ENCODE peak calls at places on chromosome 11, in four cellular contexts. E is A549, H is K562, Z is HepG2. V is an unnamed sample.

GRCh38 chr11:66454253-66454652 is 12.5 kb upstream of the PELI3 start:
- DNase-seq in E (no peak), H (no peak), Z (no peak), V (no peak)

GRCh38 chr11:45468265-45468856 is 182.2 kb upstream of the SYT13 start:
- DNase-seq in E (no peak), H (peak), Z (no peak), V (no peak)

GRCh38 chr11:11558352-11558751 is 63.5 kb downstream of the GALNT18 start:
- DNase-seq in E (no peak), H (no peak), Z (no peak), V (no peak)

GRCh38 chr11:104490182-104490581 is 326.2 kb upstream of the PDGFD start:
- DNase-seq in E (no peak), H (no peak), Z (no peak), V (no peak)

GRCh38 chr11:116812109-116812508 is 11.0 kb downstream of the APOA4 start:
- DNase-seq in E (no peak), H (no peak), Z (no peak), V (no peak)

GRCh38 chr11:17439316-17439782 is 37.3 kb downstream of the ABCC8 start:
- DNase-seq in E (peak), H (no peak), Z (peak), V (no peak)

GRCh38 chr11:1047576-1048156 is 11.1 kb upstream of the MUC6 start:
- DNase-seq in E (no peak), H (no peak), Z (no peak), V (no peak)

GRCh38 chr11:102254047-102254446 is 63.2 kb upstream of the BIRC3 start:
- DNase-seq in E (peak), H (peak), Z (no peak), V (peak)

GRCh38 chr11:91366816-91367215 is 857.8 kb upstream of the FAT3 start:
- DNase-seq in E (no peak), H (no peak), Z (no peak), V (no peak)

GRCh38 chr11:115918579-115918978 is 414.4 kb upstream of the CADM1 start:
- DNase-seq in E (no peak), H (no peak), Z (no peak), V (no peak)

GRCh38 chr11:69836401-69836800 is 17.2 kb upstream of the FGF3 start:
- DNase-seq in E (no peak), H (no peak), Z (no peak), V (no peak)

GRCh38 chr11:1073851-1074243 is 827 bp upstream of the MUC2 start:
- DNase-seq in E (no peak), H (no peak), Z (no peak), V (peak)

GRCh38 chr11:6576471-6577373 is 26.7 kb downstream of the RRP8 start:
- DNase-seq in E (no peak), H (no peak), Z (no peak), V (no peak)

GRCh38 chr11:133818302-133818701 is 27.0 kb downstream of the SPATA19 start:
- DNase-seq in E (no peak), H (no peak), Z (no peak), V (no peak)

GRCh38 chr11:5620606-5621521 is 3.9 kb upstream of the TRIM34 start:
- DNase-seq in E (peak), H (peak), Z (peak), V (no peak)

GRCh38 chr11:75311858-75312288 is 39.6 kb downstream of the ARRB1 start:
- DNase-seq in E (no peak), H (no peak), Z (no peak), V (no peak)

GRCh38 chr11:15176646-15177163 is 62.0 kb downstream of the INSC start:
- DNase-seq in E (no peak), H (no peak), Z (no peak), V (no peak)

DNA sequence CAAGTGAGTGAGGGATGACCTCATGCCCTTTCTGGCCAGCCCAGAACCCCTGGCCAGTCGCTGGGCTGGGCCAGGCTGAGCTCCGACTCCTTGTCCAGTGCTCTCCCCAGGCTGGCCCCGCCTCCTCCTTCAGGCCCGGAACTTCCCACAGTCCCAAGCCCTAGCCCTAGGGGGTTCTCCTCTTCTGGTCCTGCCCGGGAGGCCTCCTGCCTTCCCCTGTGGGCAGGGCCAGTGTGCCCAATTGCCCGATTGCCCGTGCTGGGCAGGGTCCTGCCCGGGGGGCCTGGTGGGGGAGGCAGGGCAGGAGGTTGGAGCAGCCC is 4.2 kb downstream of the TCIRG1 start:
- DNase-seq in E (no peak), H (peak), Z (no peak), V (no peak)
- TF ChIP-seq NR3C1 in E (no peak), H (no peak), Z (no peak), V (no peak)

GRCh38 chr11:61964941-61965282 is 2.5 kb downstream of the FTH1 start:
- DNase-seq in E (no peak), H (no peak), Z (no peak), V (no peak)

GRCh38 chr11:61961570-61962212 is 5.7 kb downstream of the FTH1 start:
- DNase-seq in E (peak), H (peak), Z (peak), V (no peak)

GRCh38 chr11:61963016-61963281 is 4.5 kb downstream of the FTH1 start:
- DNase-seq in E (no peak), H (peak), Z (no peak), V (no peak)

GRCh38 chr11:61962213-61963015 is 5.0 kb downstream of the FTH1 start:
- DNase-seq in E (peak), H (no peak), Z (no peak), V (no peak)

DNA sequence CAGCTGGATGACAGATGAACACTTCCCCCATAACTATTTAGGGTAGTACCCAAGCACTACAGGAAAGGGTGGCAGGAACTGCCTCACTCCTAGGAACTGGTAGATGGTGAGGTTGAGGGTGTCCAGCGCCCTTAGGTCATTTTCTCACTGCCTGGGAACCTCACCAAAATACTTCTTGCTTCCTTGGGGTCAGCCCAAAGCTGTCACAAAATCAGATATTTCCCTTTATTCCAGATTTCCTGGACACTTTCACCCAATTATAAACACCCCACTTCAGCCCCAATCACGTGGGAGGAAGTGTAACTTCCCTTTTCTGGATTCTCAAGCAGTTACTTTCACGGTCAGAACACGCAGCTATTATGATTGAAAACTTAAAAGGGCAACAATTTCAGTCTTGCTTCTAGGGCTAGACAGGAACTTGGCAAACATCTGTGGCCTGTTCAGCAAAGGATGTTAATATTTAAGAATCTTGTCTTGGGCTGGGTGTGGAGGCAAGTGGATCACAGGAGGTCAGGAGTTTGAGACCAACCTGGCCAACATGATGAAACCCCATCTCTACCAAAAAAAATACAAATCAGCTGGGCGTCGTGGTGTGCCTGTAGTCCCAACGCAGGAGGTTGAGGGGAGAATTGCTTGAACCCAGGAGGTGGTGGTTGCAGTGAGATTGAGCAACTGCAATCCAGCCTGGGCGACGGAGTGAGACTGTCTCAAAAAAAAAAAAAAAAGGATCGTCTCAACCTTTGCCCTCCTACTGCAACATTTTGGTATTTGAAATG is 4.0 kb downstream of the FTH1 start:
- DNase-seq in E (peak), H (peak), Z (no peak), V (no peak)
- TF ChIP-seq NR3C1 in E (no peak), H (no peak), Z (no peak), V (no peak)

GRCh38 chr11:4022669-4023068 is 71.9 kb upstream of the RRM1 start:
- DNase-seq in E (no peak), H (no peak), Z (no peak), V (no peak)

GRCh38 chr11:4026389-4026788 is 68.2 kb upstream of the RRM1 start:
- DNase-seq in E (no peak), H (no peak), Z (no peak), V (no peak)

GRCh38 chr11:4025957-4026324 is 68.7 kb upstream of the RRM1 start:
- DNase-seq in E (no peak), H (no peak), Z (no peak), V (no peak)

GRCh38 chr11:4027746-4028145 is 66.9 kb upstream of the RRM1 start:
- DNase-seq in E (no peak), H (no peak), Z (no peak), V (no peak)

GRCh38 chr11:4025248-4025956 is 69.2 kb upstream of the RRM1 start:
- DNase-seq in E (no peak), H (no peak), Z (no peak), V (no peak)
- TF ChIP-seq NR3C1 in E (no peak), H (no peak), Z (no peak), V (no peak)

GRCh38 chr11:76589945-76590630 is 80.5 kb downstream of the LRRC32 start:
- DNase-seq in E (no peak), H (no peak), Z (no peak), V (no peak)

GRCh38 chr11:76589477-76589876 is 81.1 kb downstream of the LRRC32 start:
- DNase-seq in E (no peak), H (no peak), Z (no peak), V (no peak)

GRCh38 chr11:76587810-76588454 is 82.6 kb downstream of the LRRC32 start:
- DNase-seq in E (no peak), H (no peak), Z (no peak), V (no peak)

GRCh38 chr11:76590631-76590950 is 80.0 kb downstream of the LRRC32 start:
- DNase-seq in E (no peak), H (no peak), Z (no peak), V (no peak)

DNA sequence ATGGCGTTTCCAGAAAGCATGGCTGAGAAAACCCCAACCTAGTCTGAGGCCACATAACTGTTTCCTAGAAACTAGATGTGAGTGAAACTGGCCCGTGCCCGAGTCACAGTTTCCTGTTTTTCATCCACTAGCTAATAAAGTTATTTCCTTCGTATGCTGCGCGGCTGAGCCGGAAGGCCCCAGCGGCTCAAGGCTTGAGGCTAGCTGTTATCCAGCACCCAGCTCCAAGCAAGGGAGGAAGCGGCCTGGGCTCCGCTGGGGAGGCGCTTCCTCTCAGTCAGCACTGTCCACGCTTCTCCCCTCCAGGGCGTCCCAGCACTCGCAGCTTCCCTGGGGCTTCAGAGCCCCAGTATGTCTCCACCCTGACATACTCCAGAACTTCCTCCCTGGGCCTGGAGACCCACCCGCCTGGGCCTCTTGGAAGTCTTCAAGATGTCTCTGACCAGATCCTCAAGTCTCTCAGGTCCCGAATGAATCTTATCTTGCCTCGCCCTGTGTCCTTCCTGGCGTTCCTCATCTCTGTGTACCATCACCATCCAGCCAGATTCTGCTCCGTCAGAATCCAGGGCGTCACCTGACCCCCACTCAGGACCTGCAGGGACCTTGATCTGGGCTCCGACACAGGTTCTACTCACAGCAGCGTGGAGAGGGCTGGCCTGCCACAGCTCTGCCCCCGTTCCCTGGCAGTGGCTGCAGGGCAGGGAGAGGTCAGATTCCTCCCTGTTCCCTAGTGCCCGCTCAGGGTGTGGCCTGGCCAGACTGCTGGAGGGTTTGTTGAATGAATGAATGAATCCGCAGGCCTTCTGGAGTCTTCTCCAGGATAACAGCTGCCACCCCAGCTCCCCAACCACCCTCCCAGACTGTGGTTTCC is 81.9 kb downstream of the LRRC32 start:
- DNase-seq in E (no peak), H (peak), Z (no peak), V (no peak)
- TF ChIP-seq NR3C1 in E (no peak), H (no peak), Z (no peak), V (no peak)

GRCh38 chr11:3101921-3102640 is 44.9 kb upstream of the CARS1 start:
- DNase-seq in E (no peak), H (no peak), Z (no peak), V (no peak)
- TF ChIP-seq NR3C1 in E (no peak), H (no peak), Z (no peak), V (no peak)

GRCh38 chr11:68037481-68038225 is 1.2 kb upstream of the TCIRG1 start:
- DNase-seq in E (no peak), H (no peak), Z (no peak), V (no peak)
- TF ChIP-seq NR3C1 in E (no peak), H (no peak), Z (no peak), V (no peak)

V was measured in WTC11.